ENCODE peak calls at places on chromosomes 12 and 14, in nine cellular contexts. M, A, K, B, C, T, R, Z and L are unnamed samples.

GRCh38 chr12:25648460-25648859 is 95.4 kb upstream of the LMNTD1 start:
- DNase-seq in R (peak; percentile 52), A (no peak), Z (peak; percentile 78), B (no peak), C (no peak), M (no peak), T (peak; percentile 73), K (peak; percentile 74), L (peak; percentile 80)

GRCh38 chr12:95908573-95908972 is 33.8 kb downstream of the CCDC38 start:
- DNase-seq in R (no peak), A (no peak), Z (no peak), K (no peak), T (peak; percentile 52), B (no peak), C (no peak), M (no peak), L (no peak)

GRCh38 chr12:77225373-77225772 is 160.0 kb upstream of the E2F7 start:
- DNase-seq in C (no peak), A (no peak), Z (no peak), R (no peak), M (no peak), K (no peak), B (no peak), T (no peak), L (no peak)

GRCh38 chr12:80553316-80553715 is 109.3 kb downstream of the PTPRQ start:
- DNase-seq in T (peak; percentile 93), C (no peak), B (no peak), R (no peak), K (peak; percentile 30), A (no peak), M (no peak), Z (peak; percentile 65), L (no peak)

GRCh38 chr12:120230326-120230973 is 29.5 kb upstream of the RPLP0 start:
- DNase-seq in A (peak; percentile 59), T (peak; percentile 98), R (peak; percentile 80), Z (peak; percentile 81), B (no peak), M (peak; percentile 93), C (no peak), K (peak; percentile 88), L (peak; percentile 77)

GRCh38 chr12:118981285-118982201 is at the start of gene SRRM4:
- DNase-seq in B (no peak), K (no peak), M (no peak), Z (no peak), T (no peak), R (no peak), C (no peak), A (peak; percentile 64), L (peak; percentile 66)

GRCh38 chr12:22034709-22035506 is 11.1 kb upstream of the CMAS start:
- DNase-seq in M (no peak), K (peak; percentile 23), B (no peak), T (peak; percentile 30), A (no peak), Z (no peak), R (no peak), C (no peak), L (no peak)

GRCh38 chr14:35438910-35439713 is 34.6 kb upstream of the NFKBIA start:
- DNase-seq in K (peak; percentile 51), R (no peak), T (no peak), Z (no peak), C (no peak), A (no peak), M (no peak), B (no peak), L (no peak)

GRCh38 chr12:93707836-93708235 is 30.7 kb downstream of the CRADD start:
- DNase-seq in M (no peak), Z (peak; percentile 61), C (no peak), R (no peak), A (no peak), T (peak; percentile 34), B (no peak), K (peak; percentile 53), L (no peak)

GRCh38 chr12:27652174-27652763 is 44.0 kb upstream of the REP15 start:
- DNase-seq in B (no peak), R (no peak), A (no peak), M (no peak), K (peak; percentile 96), T (peak; percentile 84), Z (peak; percentile 67), C (peak; percentile 65), L (no peak)

GRCh38 chr14:30614155-30614554 is 8.0 kb upstream of the SCFD1 start:
- DNase-seq in R (no peak), K (no peak), C (no peak), Z (no peak), M (no peak), B (no peak), A (no peak), T (no peak), L (no peak)

GRCh38 chr14:57199911-57200310 is 68.8 kb downstream of the EXOC5 start:
- DNase-seq in Z (peak; percentile 67), T (peak; percentile 79), R (no peak), A (no peak), C (no peak), M (no peak), B (no peak), K (no peak), L (no peak)

GRCh38 chr12:13005649-13006048 is 5.6 kb upstream of the HEBP1 start:
- DNase-seq in B (no peak), K (no peak), T (no peak), M (no peak), C (peak; percentile 88), R (no peak), Z (no peak), A (no peak), L (no peak)
- H3K4me3 ChIP-seq in B (no peak overlapping the region), K (no peak overlapping the region), T (no peak overlapping the region), M (no peak overlapping the region), C (no peak overlapping the region), R (no peak overlapping the region), Z (no peak overlapping the region), A (no peak overlapping the region), L (no peak overlapping the region)

DNA sequence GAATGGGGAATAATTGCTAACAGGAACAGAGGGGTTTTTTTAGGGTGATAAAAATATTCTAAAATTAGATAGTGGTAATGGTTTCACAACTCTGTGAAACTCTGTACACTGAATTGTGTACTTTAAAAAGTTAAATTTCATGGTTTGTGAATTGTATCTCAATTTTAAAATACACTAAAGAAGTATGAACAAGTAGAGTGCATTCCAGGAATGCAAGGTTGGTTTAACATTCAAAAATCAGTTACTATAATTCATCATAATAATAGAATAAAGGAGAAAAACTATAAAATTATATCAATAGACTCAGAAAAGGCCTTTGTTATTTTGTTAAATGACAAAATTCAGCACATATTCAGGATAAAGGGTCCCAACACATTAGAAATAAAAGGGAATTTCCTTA is 11.1 kb upstream of the BATF start:
- DNase-seq in T (no peak), K (no peak), Z (no peak), M (no peak), R (no peak), B (no peak), A (no peak), C (no peak), L (no peak)
- H3K4me1 ChIP-seq in T (no peaks in the 10 kb centered on the region), K (no peaks in the 10 kb centered on the region), Z (peaks cover 3% of the 10 kb centered on the region), M (no peaks in the 10 kb centered on the region), R (no peaks in the 10 kb centered on the region), B (peaks cover 19% of the 10 kb centered on the region), A (no peaks in the 10 kb centered on the region), C (no peaks in the 10 kb centered on the region), L (no peaks in the 10 kb centered on the region)

DNA sequence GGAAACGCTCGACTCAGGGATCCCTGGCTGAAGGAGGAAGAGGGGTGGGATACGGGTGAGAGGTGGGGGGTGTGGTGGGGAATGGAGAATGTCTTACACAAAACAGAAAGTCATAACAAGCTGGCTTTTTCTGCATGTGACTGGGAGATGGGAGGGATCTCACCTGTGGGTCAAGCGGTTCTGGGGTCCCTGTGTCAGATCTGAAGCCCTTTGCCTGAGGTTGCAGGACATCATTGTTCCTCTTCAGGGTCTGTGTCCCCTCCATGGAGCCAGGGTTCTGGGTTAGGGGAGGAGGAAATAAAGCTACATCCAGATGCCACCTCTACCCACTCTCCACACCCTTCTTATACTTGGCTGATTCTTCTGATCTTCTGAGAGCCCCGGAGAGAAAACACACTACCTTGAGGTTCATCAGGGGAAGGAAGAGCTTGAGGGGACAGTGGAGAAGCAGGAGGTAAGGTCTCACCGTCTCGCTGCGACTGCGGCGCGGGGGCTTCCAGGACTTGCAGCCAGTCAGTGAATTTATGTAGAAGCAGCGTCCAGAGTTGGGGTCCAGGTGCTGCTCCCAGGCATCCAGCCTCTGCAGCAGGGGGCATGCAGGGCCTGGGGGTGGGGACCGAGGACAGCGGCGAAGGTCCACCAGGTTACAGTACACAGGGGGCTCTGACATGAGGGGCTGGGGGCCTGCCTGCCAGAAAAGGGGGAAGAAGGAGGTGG is 2.5 kb downstream of the ARHGAP9 start:
- DNase-seq in R (no peak), C (no peak), M (no peak), A (peak; percentile 36), Z (no peak), K (no peak), B (no peak), T (no peak), L (no peak)
- H3K27ac ChIP-seq in R (no peak overlapping the region), C (peak overlapping the region; percentile 26), M (no peak overlapping the region), A (no peak overlapping the region), Z (no peak overlapping the region), K (no peak overlapping the region), B (peak overlapping the region; percentile 90), T (no peak overlapping the region), L (no peak overlapping the region)

GRCh38 chr12:52323001-52323400 is 1.8 kb upstream of the KRT83 start:
- DNase-seq in A (no peak), T (no peak), M (no peak), R (no peak), C (peak; percentile 35), Z (no peak), K (no peak), B (no peak), L (no peak)

GRCh38 chr12:52324068-52324444 is 2.9 kb upstream of the KRT83 start:
- DNase-seq in B (no peak), C (peak; percentile 23), T (no peak), M (no peak), Z (no peak), R (no peak), K (no peak), A (no peak), L (no peak)

GRCh38 chr12:52321433-52321832 is 235 bp upstream of the KRT83 start:
- DNase-seq in Z (no peak), B (no peak), R (no peak), M (no peak), T (no peak), K (no peak), C (peak; percentile 21), A (no peak), L (no peak)

GRCh38 chr12:52320784-52321400 is at the start of gene KRT83:
- DNase-seq in Z (no peak), B (no peak), R (no peak), K (no peak), M (no peak), T (no peak), C (peak; percentile 18), A (no peak), L (no peak)

DNA sequence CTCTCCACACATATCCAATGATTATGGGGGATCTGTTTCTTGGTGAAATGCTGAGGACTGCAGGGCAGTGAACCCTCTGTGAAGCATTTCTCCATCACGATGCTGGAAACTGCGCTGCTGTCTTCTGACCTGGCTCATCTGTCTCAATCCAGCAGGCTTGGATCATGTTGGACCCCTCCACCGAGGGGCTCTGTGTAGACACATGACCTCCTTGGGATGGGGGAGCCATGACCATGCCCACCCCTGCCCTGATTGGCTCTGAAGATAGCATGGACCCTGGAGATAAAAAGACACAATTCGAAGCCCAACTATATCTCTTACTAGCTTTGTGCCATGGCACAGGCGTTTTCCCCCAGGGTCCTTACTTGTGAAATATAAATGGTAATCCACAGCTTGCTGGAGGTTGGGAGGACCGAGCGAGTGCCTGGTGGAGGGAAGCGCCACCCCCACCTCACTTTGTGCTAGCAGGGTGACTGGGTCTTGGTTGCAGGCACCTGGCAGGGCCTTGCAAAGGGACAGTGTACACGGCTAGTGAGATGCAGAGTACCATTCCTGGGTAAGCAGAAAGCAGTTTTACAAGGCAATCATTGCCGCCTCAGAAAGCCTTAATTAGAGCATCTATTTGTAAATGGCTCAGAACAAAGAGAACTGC is 2.3 kb upstream of the KRT83 start:
- DNase-seq in A (no peak), T (no peak), R (no peak), M (no peak), K (no peak), C (peak; percentile 22), Z (no peak), B (no peak), L (no peak)
- H3K4me3 ChIP-seq in A (no peak overlapping the region), T (no peak overlapping the region), R (no peak overlapping the region), M (no peak overlapping the region), K (no peak overlapping the region), C (no peak overlapping the region), Z (no peak overlapping the region), B (no peak overlapping the region), L (no peak overlapping the region)